ENCODE peak calls at places on chromosome 17, in four cellular contexts. One of them, this sample, is unnamed.

GRCh38 chr17:218711-219110 is 37.3 kb upstream of the DOC2B start:
- DNase-seq in A549: no peak
- DNase-seq in transverse colon: no peak
- DNase-seq in SK-N-SH: no peak
- DNase-seq in this sample: no peak

GRCh38 chr17:74240637-74241036 is 27.3 kb downstream of the TTYH2 start:
- DNase-seq in A549: no peak
- DNase-seq in transverse colon: no peak
- DNase-seq in SK-N-SH: no peak
- DNase-seq in this sample: peak

GRCh38 chr17:15341385-15341849 is at the start of gene TEKT3:
- DNase-seq in A549: peak
- DNase-seq in transverse colon: peak
- DNase-seq in SK-N-SH: peak
- DNase-seq in this sample: peak

GRCh38 chr17:45127583-45128300 is 4.6 kb downstream of the PLCD3 start:
- DNase-seq in A549: no peak
- DNase-seq in transverse colon: peak
- DNase-seq in SK-N-SH: no peak
- DNase-seq in this sample: peak

GRCh38 chr17:79125503-79125902 is 50.9 kb downstream of the ENGASE start:
- DNase-seq in A549: no peak
- DNase-seq in transverse colon: no peak
- DNase-seq in SK-N-SH: peak
- DNase-seq in this sample: no peak

GRCh38 chr17:50837980-50838954 is 2.9 kb downstream of the WFIKKN2 start:
- DNase-seq in A549: no peak
- DNase-seq in transverse colon: no peak
- DNase-seq in SK-N-SH: no peak
- DNase-seq in this sample: no peak

GRCh38 chr17:35476283-35476820 is 27.8 kb upstream of the SLFN13 start:
- DNase-seq in A549: no peak
- DNase-seq in transverse colon: no peak
- DNase-seq in SK-N-SH: no peak
- DNase-seq in this sample: no peak

GRCh38 chr17:29180051-29180787 is at the start of gene MYO18A:
- DNase-seq in A549: peak
- DNase-seq in transverse colon: peak
- DNase-seq in SK-N-SH: peak
- DNase-seq in this sample: peak

GRCh38 chr17:42537826-42538451 is 1.9 kb downstream of the NAGLU start:
- DNase-seq in A549: no peak
- DNase-seq in transverse colon: no peak
- DNase-seq in SK-N-SH: no peak
- DNase-seq in this sample: no peak

GRCh38 chr17:42536372-42537155 is 523 bp downstream of the NAGLU start:
- DNase-seq in A549: peak
- DNase-seq in transverse colon: peak
- DNase-seq in SK-N-SH: peak
- DNase-seq in this sample: peak

GRCh38 chr17:42537156-42537805 is 1.2 kb downstream of the NAGLU start:
- DNase-seq in A549: no peak
- DNase-seq in transverse colon: no peak
- DNase-seq in SK-N-SH: no peak
- DNase-seq in this sample: no peak

GRCh38 chr17:42535400-42536047 is 517 bp upstream of the NAGLU start:
- DNase-seq in A549: no peak
- DNase-seq in transverse colon: no peak
- DNase-seq in SK-N-SH: no peak
- DNase-seq in this sample: no peak

GRCh38 chr17:42536048-42536371 is at the start of gene NAGLU:
- DNase-seq in A549: peak
- DNase-seq in transverse colon: peak
- DNase-seq in SK-N-SH: peak
- DNase-seq in this sample: peak
- TF ChIP-seq EP300 in A549: no peak
- TF ChIP-seq EP300 in transverse colon: no peak
- TF ChIP-seq EP300 in SK-N-SH: peak
- TF ChIP-seq EP300 in this sample: peak

GRCh38 chr17:41868568-41868967 is 3.3 kb upstream of the KLHL11 start:
- DNase-seq in A549: no peak
- DNase-seq in transverse colon: no peak
- DNase-seq in SK-N-SH: no peak
- DNase-seq in this sample: no peak

GRCh38 chr17:41865596-41865893 is 322 bp upstream of the KLHL11 start:
- DNase-seq in A549: no peak
- DNase-seq in transverse colon: no peak
- DNase-seq in SK-N-SH: no peak
- DNase-seq in this sample: no peak

GRCh38 chr17:41863074-41863843 is 2.0 kb downstream of the KLHL11 start:
- DNase-seq in A549: no peak
- DNase-seq in transverse colon: no peak
- DNase-seq in SK-N-SH: no peak
- DNase-seq in this sample: no peak

GRCh38 chr17:41864498-41864836 is 756 bp downstream of the KLHL11 start:
- DNase-seq in A549: no peak
- DNase-seq in transverse colon: no peak
- DNase-seq in SK-N-SH: no peak
- DNase-seq in this sample: no peak

DNA sequence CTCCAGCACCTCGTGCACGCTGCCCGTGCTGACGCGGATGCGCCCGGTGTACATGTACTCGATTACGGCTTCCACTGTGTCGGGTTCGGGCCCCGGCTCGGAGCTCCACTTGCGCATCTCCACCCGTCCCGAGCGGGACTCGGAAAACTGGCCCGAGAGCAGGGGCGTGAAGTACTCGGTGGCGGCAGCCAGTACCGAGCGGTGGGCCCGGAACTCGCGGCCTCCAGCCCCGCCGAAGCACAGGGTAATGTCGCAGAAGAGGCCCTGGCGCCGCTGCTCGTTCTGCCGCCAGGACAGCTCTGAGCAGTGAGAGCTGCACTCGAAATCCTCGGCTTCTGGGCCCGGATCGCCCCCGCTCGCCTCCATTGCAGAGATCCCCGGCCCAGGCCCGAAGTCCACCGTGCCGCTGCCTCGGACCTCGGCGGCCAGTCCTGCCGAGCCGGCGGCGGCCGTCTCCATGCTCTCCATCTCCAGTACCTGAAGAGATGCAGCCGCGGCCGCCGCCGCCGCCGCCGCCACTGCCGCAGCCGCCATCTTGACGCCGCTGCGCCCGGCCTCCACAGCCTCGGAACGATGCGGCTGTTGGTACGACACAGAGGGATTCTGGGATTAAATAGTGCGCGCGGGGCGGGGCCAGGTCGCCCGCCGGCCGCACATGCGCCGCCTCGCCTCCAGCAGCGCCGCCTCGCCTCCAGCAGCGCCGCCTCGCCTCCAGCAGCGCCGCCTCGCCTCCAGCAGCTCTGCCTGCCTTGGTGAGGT is at the start of gene KLHL11:
- DNase-seq in A549: peak
- DNase-seq in transverse colon: peak
- DNase-seq in SK-N-SH: peak
- DNase-seq in this sample: peak
- TF ChIP-seq EP300 in A549: no peak
- TF ChIP-seq EP300 in transverse colon: no peak
- TF ChIP-seq EP300 in SK-N-SH: no peak
- TF ChIP-seq EP300 in this sample: no peak

DNA sequence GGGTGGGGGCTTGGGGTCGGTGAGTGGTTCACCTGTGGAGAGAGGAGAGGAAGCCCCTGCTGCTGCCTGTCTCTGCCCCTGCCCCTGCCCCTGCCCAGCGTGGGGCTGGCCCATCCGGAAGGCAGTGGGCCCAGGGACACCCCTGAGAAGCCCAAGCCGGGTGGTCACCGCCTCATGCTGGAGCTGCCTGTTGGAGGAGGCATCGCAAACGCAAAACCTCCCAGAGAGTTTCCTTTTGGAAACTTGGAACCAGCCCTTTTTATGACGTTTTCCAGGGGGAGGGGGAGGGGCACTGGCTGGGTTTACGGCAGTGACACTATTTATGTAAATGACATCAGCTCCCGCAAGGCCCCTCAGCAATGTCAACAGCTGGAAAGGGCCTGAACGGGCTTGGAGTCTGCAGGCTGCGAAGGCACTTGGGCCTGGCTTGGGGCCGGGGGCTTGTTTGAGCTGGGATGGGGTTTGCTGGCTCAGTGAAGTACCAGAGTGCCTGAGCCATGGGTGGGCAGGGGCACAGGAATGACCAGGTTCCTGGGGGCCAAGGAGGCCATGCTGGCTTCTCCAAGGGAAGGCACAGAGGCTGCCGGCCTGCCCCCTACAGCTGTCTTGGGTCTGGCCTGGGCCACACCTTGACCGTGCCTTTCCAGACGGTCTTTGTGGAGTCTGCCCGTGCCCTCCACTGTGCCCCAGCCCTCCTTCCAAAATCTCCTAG is 219.5 kb downstream of the NTN1 start:
- DNase-seq in A549: no peak
- DNase-seq in transverse colon: peak
- DNase-seq in SK-N-SH: no peak
- DNase-seq in this sample: peak
- TF ChIP-seq EP300 in A549: no peak
- TF ChIP-seq EP300 in transverse colon: peak
- TF ChIP-seq EP300 in SK-N-SH: no peak
- TF ChIP-seq EP300 in this sample: no peak

GRCh38 chr17:36728030-36728991 is 126.9 kb downstream of the MRM1 start:
- DNase-seq in A549: no peak
- DNase-seq in transverse colon: no peak
- DNase-seq in SK-N-SH: peak
- DNase-seq in this sample: no peak

GRCh38 chr17:36730095-36730808 is 128.9 kb downstream of the MRM1 start:
- DNase-seq in A549: no peak
- DNase-seq in transverse colon: no peak
- DNase-seq in SK-N-SH: no peak
- DNase-seq in this sample: no peak

GRCh38 chr17:36731806-36732205 is 130.4 kb downstream of the MRM1 start:
- DNase-seq in A549: no peak
- DNase-seq in transverse colon: no peak
- DNase-seq in SK-N-SH: no peak
- DNase-seq in this sample: no peak

GRCh38 chr17:36732351-36732750 is 131.0 kb downstream of the MRM1 start:
- DNase-seq in A549: no peak
- DNase-seq in transverse colon: no peak
- DNase-seq in SK-N-SH: no peak
- DNase-seq in this sample: no peak

DNA sequence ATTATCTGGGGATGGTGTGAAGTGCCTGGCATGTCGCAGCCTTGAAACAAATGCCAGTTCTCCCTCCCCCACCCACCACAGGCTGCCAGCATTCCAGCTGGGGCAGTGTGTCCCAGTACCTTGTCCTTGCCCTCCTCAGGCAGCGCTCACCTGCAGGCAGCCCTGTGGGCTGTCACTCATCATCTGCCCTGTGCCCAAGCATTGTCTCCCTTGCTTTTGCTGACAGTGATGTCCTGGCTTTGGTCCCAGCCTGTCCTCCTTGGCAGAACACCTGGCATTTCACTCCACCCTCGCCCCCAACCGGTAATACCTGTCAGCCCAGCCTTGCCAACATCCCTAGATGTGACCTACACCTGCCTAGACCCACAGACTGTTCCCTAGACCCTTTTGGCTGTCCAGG is 129.7 kb downstream of the MRM1 start:
- DNase-seq in A549: no peak
- DNase-seq in transverse colon: peak
- DNase-seq in SK-N-SH: no peak
- DNase-seq in this sample: no peak
- TF ChIP-seq EP300 in A549: no peak
- TF ChIP-seq EP300 in transverse colon: no peak
- TF ChIP-seq EP300 in SK-N-SH: no peak
- TF ChIP-seq EP300 in this sample: no peak

DNA sequence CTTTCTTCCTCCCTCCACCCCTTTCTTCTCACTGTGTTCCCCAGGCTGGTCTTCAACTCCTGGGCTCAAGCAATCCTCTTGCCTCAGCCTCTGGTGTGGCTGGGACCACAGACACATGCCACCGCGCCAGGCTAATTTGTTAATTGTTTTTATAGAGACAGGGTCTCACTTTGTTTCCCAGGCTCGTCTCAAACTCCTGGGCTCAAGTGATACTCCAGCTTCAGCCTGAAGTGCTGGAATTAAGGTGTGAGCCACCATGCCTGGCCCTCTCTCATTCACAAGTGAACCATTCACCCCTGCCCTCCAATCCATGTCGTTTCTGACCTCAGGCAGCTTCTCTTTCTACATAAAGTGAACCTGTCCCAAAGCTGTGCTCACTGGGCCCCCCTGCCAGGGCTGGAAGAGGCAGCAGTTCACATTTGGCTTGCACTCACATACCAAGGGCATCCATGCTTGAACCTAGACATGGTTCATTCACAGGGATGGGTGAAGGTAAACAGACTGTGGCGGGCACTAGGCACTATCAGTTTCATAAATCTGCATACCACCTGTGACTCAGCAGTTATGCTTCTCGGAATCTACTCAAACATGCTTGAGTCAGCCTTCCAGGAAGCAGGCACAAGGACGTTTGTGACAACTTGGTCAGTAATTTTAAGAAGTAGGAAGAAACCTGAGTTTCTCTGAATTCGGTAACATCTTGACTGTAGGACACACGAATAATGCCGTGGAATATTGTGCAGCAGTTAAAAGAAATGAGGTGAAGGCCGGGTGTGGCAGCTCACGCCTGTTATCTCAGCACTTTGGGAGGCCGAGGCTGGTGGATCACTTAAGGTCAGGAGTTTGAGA is 6.0 kb upstream of the RNF213 start:
- DNase-seq in A549: peak
- DNase-seq in transverse colon: peak
- DNase-seq in SK-N-SH: peak
- DNase-seq in this sample: no peak
- TF ChIP-seq EP300 in A549: peak
- TF ChIP-seq EP300 in transverse colon: peak
- TF ChIP-seq EP300 in SK-N-SH: peak
- TF ChIP-seq EP300 in this sample: no peak

GRCh38 chr17:46730026-46730425 is 88.5 kb downstream of the WNT3 start:
- DNase-seq in A549: no peak
- DNase-seq in transverse colon: no peak
- DNase-seq in SK-N-SH: no peak
- DNase-seq in this sample: no peak
- TF ChIP-seq EP300 in A549: no peak
- TF ChIP-seq EP300 in transverse colon: no peak
- TF ChIP-seq EP300 in SK-N-SH: no peak
- TF ChIP-seq EP300 in this sample: no peak

DNA sequence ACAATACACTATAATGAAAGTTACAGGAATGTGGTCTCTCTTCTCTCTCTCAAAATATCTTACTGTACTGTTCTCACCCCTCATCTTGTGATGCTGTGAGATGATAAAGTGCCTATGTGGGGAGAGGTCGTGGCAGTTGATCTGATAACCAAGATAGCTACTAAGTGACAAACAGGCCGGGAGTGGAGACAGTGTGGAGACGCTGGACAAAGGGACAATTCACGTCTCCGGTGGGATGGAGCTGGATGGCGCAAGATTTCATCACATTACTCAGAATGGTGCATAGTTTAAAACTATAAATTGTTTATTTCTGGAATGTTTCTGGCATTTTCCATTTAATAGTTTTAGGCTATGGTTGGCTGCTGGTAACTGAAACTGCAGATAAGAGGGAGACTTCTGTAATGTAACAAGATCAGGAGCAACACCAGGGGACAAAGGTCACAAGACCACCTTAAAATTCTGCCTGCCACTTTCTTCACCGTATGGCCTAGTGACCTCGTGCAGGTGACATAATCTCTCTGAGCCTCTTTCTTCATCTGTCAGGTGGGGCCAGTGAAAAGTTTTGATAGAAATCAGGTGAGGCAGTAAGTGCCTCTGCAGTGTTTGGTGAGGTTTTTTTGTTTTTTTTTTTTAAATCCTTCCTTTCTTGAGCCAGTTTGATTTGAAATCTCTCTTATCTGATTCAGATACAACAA is 54.4 kb upstream of the LGALS9 start:
- DNase-seq in A549: no peak
- DNase-seq in transverse colon: no peak
- DNase-seq in SK-N-SH: no peak
- DNase-seq in this sample: no peak
- TF ChIP-seq EP300 in A549: no peak
- TF ChIP-seq EP300 in transverse colon: no peak
- TF ChIP-seq EP300 in SK-N-SH: no peak
- TF ChIP-seq EP300 in this sample: no peak